ENCODE peak calls at places on chromosomes 5 and 9, in four cellular contexts. One of them, this sample, is unnamed.

GRCh38 chr5:75622564-75622963 is 11.3 kb downstream of the ANKDD1B start:
- DNase-seq in GM12878: no peak
- DNase-seq in fibroblast of lung: peak; percentile 79
- DNase-seq in mammary epithelial cell: peak; percentile 95
- DNase-seq in this sample: no peak

GRCh38 chr9:76687861-76688374 is 76.3 kb upstream of the PCA3 start:
- DNase-seq in mammary epithelial cell: peak; percentile 98
- DNase-seq in fibroblast of lung: peak; percentile 96
- DNase-seq in GM12878: no peak
- DNase-seq in this sample: no peak

GRCh38 chr5:176560364-176560763 is 11.2 kb downstream of the CDHR2 start:
- DNase-seq in mammary epithelial cell: no peak
- DNase-seq in GM12878: no peak
- DNase-seq in fibroblast of lung: no peak
- DNase-seq in this sample: no peak

GRCh38 chr5:179550511-179551342 is at the start of gene RUFY1:
- DNase-seq in fibroblast of lung: peak; percentile 76
- DNase-seq in mammary epithelial cell: peak; percentile 78
- DNase-seq in GM12878: peak; percentile 20
- DNase-seq in this sample: peak; percentile 81

GRCh38 chr9:89886281-89886700 is 281.5 kb downstream of the GADD45G start:
- DNase-seq in GM12878: no peak
- DNase-seq in fibroblast of lung: peak; percentile 85
- DNase-seq in mammary epithelial cell: no peak
- DNase-seq in this sample: no peak

GRCh38 chr9:98905015-98905414 is 38.7 kb upstream of the COL15A1 start:
- DNase-seq in mammary epithelial cell: no peak
- DNase-seq in fibroblast of lung: no peak
- DNase-seq in GM12878: no peak
- DNase-seq in this sample: no peak

GRCh38 chr5:122144236-122144635 is 14.9 kb downstream of the ZNF474 start:
- DNase-seq in mammary epithelial cell: no peak
- DNase-seq in fibroblast of lung: peak; percentile 35
- DNase-seq in GM12878: no peak
- DNase-seq in this sample: no peak

GRCh38 chr9:137611623-137612609 is 6.4 kb downstream of the ARRDC1 start:
- DNase-seq in fibroblast of lung: peak; percentile 84
- DNase-seq in mammary epithelial cell: peak; percentile 97
- DNase-seq in GM12878: no peak
- DNase-seq in this sample: no peak

GRCh38 chr5:77957-78804 is 13.8 kb upstream of the PLEKHG4B start:
- DNase-seq in fibroblast of lung: peak; percentile 85
- DNase-seq in mammary epithelial cell: no peak
- DNase-seq in GM12878: no peak
- DNase-seq in this sample: peak; percentile 42

GRCh38 chr5:104763163-104763562 is 1200.6 kb upstream of the NUDT12 start:
- DNase-seq in fibroblast of lung: no peak
- DNase-seq in mammary epithelial cell: no peak
- DNase-seq in GM12878: no peak
- DNase-seq in this sample: no peak

GRCh38 chr5:112685929-112686328 is 51.8 kb upstream of the APC start:
- DNase-seq in GM12878: no peak
- DNase-seq in mammary epithelial cell: no peak
- DNase-seq in fibroblast of lung: peak; percentile 85
- DNase-seq in this sample: no peak

GRCh38 chr9:129458155-129458661 is 162.7 kb downstream of the C9orf50 start:
- DNase-seq in fibroblast of lung: no peak
- DNase-seq in mammary epithelial cell: no peak
- DNase-seq in GM12878: peak; percentile 24
- DNase-seq in this sample: peak; percentile 45

GRCh38 chr9:132242621-132243155 is 80.8 kb downstream of the NTNG2 start:
- DNase-seq in GM12878: no peak
- DNase-seq in mammary epithelial cell: no peak
- DNase-seq in fibroblast of lung: no peak
- DNase-seq in this sample: no peak

GRCh38 chr9:133403766-133404439 is 13.9 kb downstream of the REXO4 start:
- DNase-seq in mammary epithelial cell: peak; percentile 53
- DNase-seq in fibroblast of lung: no peak
- DNase-seq in GM12878: no peak
- DNase-seq in this sample: peak; percentile 40

GRCh38 chr5:134003064-134003956 is 1.5 kb downstream of the VDAC1 start:
- DNase-seq in GM12878: no peak
- DNase-seq in mammary epithelial cell: no peak
- DNase-seq in fibroblast of lung: no peak
- DNase-seq in this sample: no peak

GRCh38 chr5:71537681-71538080 is 49.5 kb upstream of the MCCC2 start:
- DNase-seq in GM12878: no peak
- DNase-seq in mammary epithelial cell: no peak
- DNase-seq in fibroblast of lung: peak; percentile 18
- DNase-seq in this sample: no peak

GRCh38 chr5:58315794-58316193 is 144.1 kb downstream of the PLK2 start:
- DNase-seq in mammary epithelial cell: no peak
- DNase-seq in fibroblast of lung: no peak
- DNase-seq in GM12878: no peak
- DNase-seq in this sample: no peak

GRCh38 chr5:175212203-175212602 is 231.8 kb downstream of the DRD1 start:
- DNase-seq in mammary epithelial cell: no peak
- DNase-seq in GM12878: no peak
- DNase-seq in fibroblast of lung: no peak
- DNase-seq in this sample: no peak

GRCh38 chr9:134373269-134373668 is 47.0 kb downstream of the RXRA start:
- DNase-seq in GM12878: no peak
- DNase-seq in mammary epithelial cell: no peak
- DNase-seq in fibroblast of lung: no peak
- DNase-seq in this sample: no peak

GRCh38 chr9:119365291-119366027 is 3.8 kb downstream of the BRINP1 start:
- DNase-seq in fibroblast of lung: peak; percentile 23
- DNase-seq in GM12878: no peak
- DNase-seq in mammary epithelial cell: peak; percentile 40
- DNase-seq in this sample: no peak

GRCh38 chr5:172540099-172540870 is 86.0 kb upstream of the SH3PXD2B start:
- DNase-seq in GM12878: no peak
- DNase-seq in fibroblast of lung: no peak
- DNase-seq in mammary epithelial cell: no peak
- DNase-seq in this sample: no peak

GRCh38 chr5:160198886-160199409 is 30.4 kb upstream of the FABP6 start:
- DNase-seq in GM12878: no peak
- DNase-seq in fibroblast of lung: no peak
- DNase-seq in mammary epithelial cell: no peak
- DNase-seq in this sample: no peak

GRCh38 chr9:100028201-100028784 is 70.5 kb downstream of the ERP44 start:
- DNase-seq in GM12878: peak; percentile 66
- DNase-seq in mammary epithelial cell: peak; percentile 53
- DNase-seq in fibroblast of lung: peak; percentile 62
- DNase-seq in this sample: peak; percentile 58

GRCh38 chr9:122314193-122314592 is 49.5 kb downstream of the MRRF start:
- DNase-seq in fibroblast of lung: no peak
- DNase-seq in GM12878: no peak
- DNase-seq in mammary epithelial cell: no peak
- DNase-seq in this sample: no peak

GRCh38 chr9:126615251-126615790 is 1.6 kb downstream of the LMX1B start:
- DNase-seq in GM12878: no peak
- DNase-seq in mammary epithelial cell: peak; percentile 70
- DNase-seq in fibroblast of lung: peak; percentile 29
- DNase-seq in this sample: no peak

GRCh38 chr9:469672-470040 is 255.0 kb downstream of the DOCK8 start:
- DNase-seq in fibroblast of lung: no peak
- DNase-seq in mammary epithelial cell: no peak
- DNase-seq in GM12878: no peak
- DNase-seq in this sample: no peak

GRCh38 chr5:60886158-60886557 is 42.1 kb upstream of the ELOVL7 start:
- DNase-seq in mammary epithelial cell: no peak
- DNase-seq in GM12878: no peak
- DNase-seq in fibroblast of lung: no peak
- DNase-seq in this sample: no peak

GRCh38 chr5:29169851-29170250 is 2023.6 kb upstream of the CDH6 start:
- DNase-seq in mammary epithelial cell: no peak
- DNase-seq in fibroblast of lung: no peak
- DNase-seq in GM12878: no peak
- DNase-seq in this sample: no peak

GRCh38 chr9:135070964-135071735 is 16.3 kb upstream of the OLFM1 start:
- DNase-seq in fibroblast of lung: no peak
- DNase-seq in GM12878: no peak
- DNase-seq in mammary epithelial cell: no peak
- DNase-seq in this sample: no peak

GRCh38 chr5:34539183-34539582 is 116.9 kb upstream of the RAI14 start:
- DNase-seq in mammary epithelial cell: no peak
- DNase-seq in fibroblast of lung: no peak
- DNase-seq in GM12878: no peak
- DNase-seq in this sample: no peak

GRCh38 chr9:97564291-97565175 is 63.1 kb downstream of the TMOD1 start:
- DNase-seq in mammary epithelial cell: peak; percentile 42
- DNase-seq in fibroblast of lung: peak; percentile 55
- DNase-seq in GM12878: no peak
- DNase-seq in this sample: no peak

GRCh38 chr9:115845648-115846312 is 307.8 kb upstream of the PAPPA start:
- DNase-seq in mammary epithelial cell: peak; percentile 90
- DNase-seq in fibroblast of lung: peak; percentile 71
- DNase-seq in GM12878: no peak
- DNase-seq in this sample: no peak

GRCh38 chr5:153794327-153794726 is 244.4 kb downstream of the FAM114A2 start:
- DNase-seq in mammary epithelial cell: no peak
- DNase-seq in GM12878: no peak
- DNase-seq in fibroblast of lung: no peak
- DNase-seq in this sample: no peak

GRCh38 chr5:158471179-158471924 is 612.4 kb upstream of the CLINT1 start:
- DNase-seq in GM12878: no peak
- DNase-seq in fibroblast of lung: no peak
- DNase-seq in mammary epithelial cell: no peak
- DNase-seq in this sample: no peak

GRCh38 chr5:82332064-82332855 is 54.1 kb upstream of the RPS23 start:
- DNase-seq in mammary epithelial cell: no peak
- DNase-seq in GM12878: no peak
- DNase-seq in fibroblast of lung: peak; percentile 30
- DNase-seq in this sample: no peak

GRCh38 chr5:34051374-34051980 is 8.5 kb upstream of the C1QTNF3 start:
- DNase-seq in GM12878: no peak
- DNase-seq in fibroblast of lung: no peak
- DNase-seq in mammary epithelial cell: no peak
- DNase-seq in this sample: no peak

GRCh38 chr9:98686961-98687855 is 21.5 kb downstream of the GABBR2 start:
- DNase-seq in fibroblast of lung: no peak
- DNase-seq in mammary epithelial cell: no peak
- DNase-seq in GM12878: no peak
- DNase-seq in this sample: no peak

DNA sequence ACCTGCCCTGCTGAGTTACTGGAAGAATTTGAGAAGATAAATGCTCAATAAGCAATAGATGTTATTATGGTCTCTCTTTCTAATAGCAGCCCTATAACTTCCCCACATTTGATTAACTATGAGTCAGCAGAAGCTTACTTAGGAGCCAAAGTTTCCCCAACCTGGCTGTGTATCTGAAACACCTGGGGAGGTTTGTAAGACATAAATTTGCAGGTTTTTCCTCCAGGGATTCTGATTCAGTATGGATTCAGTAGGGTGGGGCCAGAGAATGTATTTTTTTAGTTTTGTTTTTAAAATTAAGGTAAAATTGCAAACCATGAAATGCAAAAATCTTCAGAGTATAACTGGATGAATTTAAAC is 44.9 kb upstream of the GNPDA1 start:
- DNase-seq in fibroblast of lung: no peak
- DNase-seq in GM12878: no peak
- DNase-seq in mammary epithelial cell: peak; percentile 78
- DNase-seq in this sample: no peak
- H3K9ac ChIP-seq in fibroblast of lung: no peak overlapping the region
- H3K9ac ChIP-seq in GM12878: no peak overlapping the region
- H3K9ac ChIP-seq in mammary epithelial cell: no peak overlapping the region
- H3K9ac ChIP-seq in this sample: no peak overlapping the region

GRCh38 chr9:110731437-110732028 is 62.9 kb downstream of the MUSK start:
- DNase-seq in GM12878: no peak
- DNase-seq in mammary epithelial cell: no peak
- DNase-seq in fibroblast of lung: no peak
- DNase-seq in this sample: no peak
- TF ChIP-seq CTCF in GM12878: no peak
- TF ChIP-seq CTCF in mammary epithelial cell: no peak
- TF ChIP-seq CTCF in fibroblast of lung: no peak
- TF ChIP-seq CTCF in this sample: no peak

DNA sequence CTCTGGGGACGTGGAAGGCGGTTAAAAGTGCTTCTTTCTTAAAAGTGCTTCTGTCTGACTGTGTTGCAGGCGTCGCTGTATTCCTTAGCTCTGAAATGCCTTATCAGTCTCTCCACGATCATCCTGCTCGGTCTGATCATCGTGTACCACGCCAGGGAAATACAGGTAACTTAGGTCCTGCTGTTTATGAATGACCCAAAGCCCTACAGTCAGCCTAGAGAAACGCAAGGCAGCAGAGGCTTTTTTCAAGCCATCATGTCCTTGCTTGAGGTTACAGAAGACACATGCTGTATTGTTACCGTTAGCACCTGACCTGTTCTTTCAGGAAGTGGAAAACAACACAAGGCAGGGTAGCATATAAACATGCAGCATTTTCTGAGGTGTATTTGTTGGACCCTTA is 2.0 kb downstream of the KCNN2 start:
- DNase-seq in fibroblast of lung: no peak
- DNase-seq in mammary epithelial cell: no peak
- DNase-seq in GM12878: no peak
- DNase-seq in this sample: no peak
- H3K4me2 ChIP-seq in fibroblast of lung: no peak overlapping the region
- H3K4me2 ChIP-seq in mammary epithelial cell: no peak overlapping the region
- H3K4me2 ChIP-seq in GM12878: peak overlapping the region; percentile 48
- H3K4me2 ChIP-seq in this sample: no peak overlapping the region

GRCh38 chr9:123938401-123938800 is 8.5 kb upstream of the DENND1A start:
- DNase-seq in GM12878: no peak
- DNase-seq in mammary epithelial cell: no peak
- DNase-seq in fibroblast of lung: no peak
- DNase-seq in this sample: no peak

GRCh38 chr9:123943671-123944070 is 13.7 kb upstream of the DENND1A start:
- DNase-seq in mammary epithelial cell: no peak
- DNase-seq in fibroblast of lung: no peak
- DNase-seq in GM12878: no peak
- DNase-seq in this sample: no peak

GRCh38 chr9:123942542-123942941 is 12.6 kb upstream of the DENND1A start:
- DNase-seq in mammary epithelial cell: no peak
- DNase-seq in fibroblast of lung: no peak
- DNase-seq in GM12878: no peak
- DNase-seq in this sample: no peak

GRCh38 chr9:123940721-123941534 is 11.0 kb upstream of the DENND1A start:
- DNase-seq in mammary epithelial cell: no peak
- DNase-seq in GM12878: peak; percentile 77
- DNase-seq in fibroblast of lung: no peak
- DNase-seq in this sample: no peak

DNA sequence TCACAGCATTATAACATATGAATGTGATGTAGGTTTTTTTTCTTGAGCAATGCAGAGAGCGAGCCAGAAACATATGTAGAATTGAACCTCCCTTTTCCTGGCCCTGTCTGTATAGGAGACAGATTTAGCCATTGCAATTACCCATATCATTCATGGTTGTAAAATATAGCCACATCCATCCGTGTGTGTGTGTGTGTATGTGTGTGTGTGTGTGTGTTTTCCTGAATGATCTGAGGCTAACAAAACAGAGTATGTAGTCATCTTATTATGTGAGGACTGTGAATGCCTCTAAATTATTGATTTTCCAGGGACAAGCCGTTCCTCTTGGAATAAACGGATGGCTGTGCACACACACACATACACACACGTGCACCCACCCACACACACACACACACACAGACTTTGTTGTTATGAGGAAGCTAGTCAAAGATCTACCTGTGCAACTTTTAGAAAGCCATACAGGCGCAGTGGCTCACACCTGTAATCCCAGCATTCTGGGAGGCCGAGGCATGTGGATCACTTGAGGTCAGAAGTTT is 11.7 kb upstream of the DENND1A start:
- DNase-seq in fibroblast of lung: no peak
- DNase-seq in GM12878: no peak
- DNase-seq in mammary epithelial cell: no peak
- DNase-seq in this sample: no peak
- H3K9ac ChIP-seq in fibroblast of lung: no peak overlapping the region
- H3K9ac ChIP-seq in GM12878: no peak overlapping the region
- H3K9ac ChIP-seq in mammary epithelial cell: no peak overlapping the region
- H3K9ac ChIP-seq in this sample: no peak overlapping the region

This sample was measured in DND-41.